ENCODE peak calls at places on chromosomes 11 and 22, in eight cellular contexts. G is gastrocnemius medialis; Z is psoas muscle; A is CD8-positive, alpha-beta T cell; R is SK-N-SH; S is endodermal cell; V is A549; K is CD4-positive, alpha-beta memory T cell. X is an unnamed sample. For H3K4me1, the result is how much of the 10 kb centered on the place peaks cover.

GRCh38 chr11:57787920-57788716 is 26.5 kb downstream of the CTNND1 start:
- DNase-seq in G (no peak), Z (no peak), A (no peak), R (no peak), S (peak), V (no peak), K (no peak), X (peak)

GRCh38 chr11:109075976-109076375 is 346.0 kb upstream of the C11orf87 start:
- DNase-seq in G (no peak), Z (no peak), A (no peak), R (no peak), S (no peak), V (no peak), K (no peak), X (peak)

GRCh38 chr22:31124290-31124689 is 1.5 kb downstream of the INPP5J start:
- DNase-seq in G (no peak), Z (no peak), A (no peak), R (no peak), S (peak), V (no peak), K (no peak), X (no peak)

GRCh38 chr11:76856571-76856970 is 4.1 kb upstream of the ACER3 start:
- DNase-seq in G (no peak), Z (no peak), A (no peak), R (no peak), S (no peak), V (no peak), K (no peak), X (no peak)

GRCh38 chr22:36921309-36922096 is 8.1 kb downstream of the CSF2RB start:
- DNase-seq in G (peak), Z (no peak), A (no peak), R (no peak), S (peak), V (no peak), K (no peak), X (no peak)

GRCh38 chr11:65310756-65311155 is 3.9 kb upstream of the CDC42EP2 start:
- DNase-seq in G (no peak), Z (peak), A (no peak), R (no peak), S (no peak), V (no peak), K (no peak), X (no peak)

GRCh38 chr22:17266261-17266971 is 47.2 kb upstream of the ADA2 start:
- DNase-seq in G (peak), Z (peak), A (peak), R (no peak), S (peak), V (no peak), K (peak), X (peak)

GRCh38 chr11:86214710-86215109 is 29.8 kb upstream of the EED start:
- DNase-seq in G (no peak), Z (no peak), A (no peak), R (no peak), S (no peak), V (no peak), K (no peak), X (no peak)

GRCh38 chr11:117662255-117662654 is 134.8 kb downstream of the DSCAML1 start:
- DNase-seq in G (no peak), Z (peak), A (no peak), R (no peak), S (no peak), V (no peak), K (no peak), X (no peak)

GRCh38 chr11:12079726-12080556 is 30.4 kb upstream of the MICAL2 start:
- DNase-seq in G (peak), Z (peak), A (no peak), R (no peak), S (no peak), V (peak), K (no peak), X (no peak)

GRCh38 chr11:73223998-73224730 is 6.1 kb downstream of the P2RY2 start:
- DNase-seq in G (peak), Z (peak), A (no peak), R (peak), S (peak), V (no peak), K (no peak), X (no peak)

GRCh38 chr11:92048415-92048814 is 176.2 kb upstream of the FAT3 start:
- DNase-seq in G (no peak), Z (no peak), A (no peak), R (no peak), S (no peak), V (no peak), K (no peak), X (peak)

GRCh38 chr11:123585206-123585605 is 69.2 kb downstream of the SCN3B start:
- DNase-seq in G (no peak), Z (peak), A (no peak), R (no peak), S (no peak), V (no peak), K (no peak), X (no peak)

GRCh38 chr11:65899356-65900124 is 648 bp downstream of the FOSL1 start:
- DNase-seq in G (no peak), Z (peak), A (peak), R (peak), S (peak), V (peak), K (no peak), X (peak)

GRCh38 chr22:28442264-28442950 is 237.2 kb downstream of the TTC28 start:
- DNase-seq in G (peak), Z (peak), A (peak), R (peak), S (peak), V (no peak), K (peak), X (peak)

GRCh38 chr22:27397948-27398330 is 403.6 kb downstream of the MN1 start:
- DNase-seq in G (peak), Z (peak), A (no peak), R (no peak), S (no peak), V (no peak), K (no peak), X (peak)

GRCh38 chr11:112439614-112440013 is 179.0 kb upstream of the PLET1 start:
- DNase-seq in G (no peak), Z (no peak), A (no peak), R (no peak), S (no peak), V (no peak), K (no peak), X (no peak)

GRCh38 chr22:17381237-17381913 is 12.1 kb downstream of the CECR2 start:
- DNase-seq in G (peak), Z (no peak), A (no peak), R (no peak), S (no peak), V (no peak), K (no peak), X (peak)

GRCh38 chr11:132610791-132611190 is 921.5 kb downstream of the OPCML start:
- DNase-seq in G (no peak), Z (no peak), A (no peak), R (no peak), S (no peak), V (no peak), K (no peak), X (no peak)

GRCh38 chr22:22424210-22424800 is 84.2 kb downstream of the ZNF280B start:
- DNase-seq in G (no peak), Z (no peak), A (no peak), R (no peak), S (peak), V (no peak), K (no peak), X (peak)
- H3K4me1 ChIP-seq in G (under half), Z (under half), A (under half), R (under half), S (under half), V (under half), K (under half), X (under half)

DNA sequence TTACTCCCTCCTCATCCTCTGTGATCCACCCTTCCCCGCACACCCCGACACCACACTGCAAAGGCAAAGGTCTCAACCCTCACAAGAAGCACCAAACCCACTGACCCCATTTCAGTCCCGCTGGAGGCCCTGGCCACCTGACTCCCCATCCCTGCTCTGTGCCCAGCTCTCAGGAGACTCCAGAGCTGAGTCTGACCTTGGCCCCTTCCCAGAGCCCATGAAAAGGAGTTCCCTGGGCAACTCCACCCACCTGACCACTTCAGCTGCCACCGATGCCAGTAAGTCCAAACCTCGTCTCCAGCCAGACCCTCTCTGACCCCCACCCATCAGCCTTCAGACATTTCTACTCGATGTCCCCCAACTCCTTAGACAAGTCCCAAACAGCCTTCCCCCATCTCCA is 45.5 kb downstream of the ARRB1 start:
- DNase-seq in G (no peak), Z (peak), A (no peak), R (no peak), S (no peak), V (no peak), K (no peak), X (no peak)
- H3K27ac ChIP-seq in G (peak), Z (no peak), A (no peak), R (no peak), S (no peak), V (no peak), K (no peak), X (no peak)

DNA sequence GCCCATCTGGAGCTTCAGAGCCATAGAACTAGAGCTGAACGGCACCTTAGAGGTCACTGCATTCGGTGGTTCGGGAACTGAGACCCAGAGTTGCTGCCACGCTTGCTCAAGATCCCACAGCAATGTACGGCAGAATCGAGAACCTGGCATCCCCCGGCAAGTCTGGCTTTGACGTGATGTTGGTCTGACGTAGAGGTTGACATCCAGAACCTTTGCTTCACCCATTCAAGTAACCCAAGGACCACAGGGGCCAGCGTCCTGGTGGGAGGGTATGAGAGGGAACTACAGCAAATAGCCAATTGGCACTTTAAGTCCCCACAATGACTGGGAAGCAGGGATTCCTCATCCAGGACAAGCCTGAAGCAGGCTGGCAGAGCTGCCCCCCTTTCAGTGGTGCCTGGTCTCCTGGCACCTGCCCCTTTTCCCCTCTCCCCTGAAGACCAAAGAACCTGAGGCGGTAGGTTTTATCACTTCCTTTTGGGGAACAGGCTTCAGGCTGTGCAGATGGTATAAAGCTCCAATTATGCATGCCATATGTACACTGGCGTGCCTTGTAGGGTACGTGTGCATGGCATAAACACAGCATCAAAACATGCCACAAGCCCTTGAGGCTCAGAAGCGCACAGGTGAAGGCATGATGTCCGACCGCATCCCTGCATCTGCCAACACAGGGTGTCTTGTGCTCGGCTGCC is 15.3 kb upstream of the TEF start:
- DNase-seq in G (no peak), Z (no peak), A (no peak), R (no peak), S (no peak), V (no peak), K (no peak), X (no peak)
- H3K4me3 ChIP-seq in G (peak), Z (peak), A (no peak), R (peak), S (no peak), V (no peak), K (no peak), X (no peak)

GRCh38 chr11:120381401-120381800 is 45.2 kb downstream of the ARHGEF12 start:
- DNase-seq in G (no peak), Z (no peak), A (no peak), R (no peak), S (no peak), V (no peak), K (no peak), X (no peak)
- H3K4me1 ChIP-seq in G (half or more), Z (half or more), A (under half), R (under half), S (under half), V (under half), K (under half), X (under half)

DNA sequence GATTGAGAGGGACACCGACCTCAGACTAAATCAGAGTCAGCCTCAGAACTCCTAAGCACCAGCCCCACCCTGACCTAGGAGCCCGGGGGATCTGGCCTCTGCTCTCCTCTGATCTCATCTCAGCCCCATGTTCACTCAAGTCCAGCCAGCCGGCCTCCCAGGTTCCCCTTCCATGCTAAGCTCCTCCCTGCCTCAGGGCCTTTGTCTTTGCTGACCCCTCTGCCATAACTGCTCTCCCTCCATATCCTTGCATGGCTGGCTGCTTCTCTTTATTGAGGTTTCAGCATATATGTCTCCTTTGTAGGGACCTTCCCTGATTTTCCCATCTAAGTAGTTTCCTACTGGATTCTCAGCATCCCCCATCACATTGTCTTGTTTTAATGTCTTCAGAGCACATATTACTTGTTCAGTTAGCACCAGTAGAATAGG is 780 bp upstream of the SLC15A3 start:
- DNase-seq in G (no peak), Z (no peak), A (no peak), R (no peak), S (no peak), V (no peak), K (no peak), X (no peak)
- H3K27ac ChIP-seq in G (peak), Z (peak), A (no peak), R (no peak), S (no peak), V (no peak), K (no peak), X (no peak)

GRCh38 chr22:50183141-50183971 is 2.4 kb upstream of the TRABD start:
- DNase-seq in G (no peak), Z (peak), A (no peak), R (no peak), S (no peak), V (no peak), K (no peak), X (no peak)

GRCh38 chr22:50185384-50186087 is at the start of gene TRABD:
- DNase-seq in G (peak), Z (peak), A (peak), R (peak), S (peak), V (peak), K (peak), X (peak)

GRCh38 chr22:50182176-50183081 is 3.3 kb upstream of the TRABD start:
- DNase-seq in G (no peak), Z (peak), A (no peak), R (no peak), S (no peak), V (no peak), K (no peak), X (no peak)

GRCh38 chr22:50184541-50185383 is 951 bp upstream of the TRABD start:
- DNase-seq in G (no peak), Z (peak), A (no peak), R (no peak), S (peak), V (no peak), K (no peak), X (no peak)

DNA sequence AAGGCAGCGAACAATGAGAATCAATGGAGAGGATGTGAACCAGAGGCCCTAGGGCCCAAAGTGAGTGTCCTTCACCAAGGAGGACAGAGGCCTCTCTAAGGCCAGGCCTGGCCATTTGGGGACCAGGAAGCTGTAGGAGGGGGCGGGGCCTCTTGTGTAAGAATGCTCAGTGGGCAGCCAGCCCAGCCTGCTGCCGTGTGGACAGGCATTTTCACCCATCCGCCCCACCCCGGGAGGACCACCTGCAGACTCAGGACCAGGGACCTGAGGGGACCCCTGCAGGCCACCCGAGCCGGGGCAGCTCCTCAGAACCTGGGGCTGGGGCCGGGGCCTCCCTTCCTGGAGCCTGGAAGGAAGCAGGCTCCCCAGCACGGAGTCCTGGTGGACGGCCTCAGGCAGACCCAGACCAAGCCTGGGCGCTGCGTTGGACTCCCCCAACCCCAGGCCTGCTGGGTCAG is 1.7 kb upstream of the TRABD start:
- DNase-seq in G (no peak), Z (peak), A (no peak), R (no peak), S (peak), V (no peak), K (no peak), X (peak)
- H3K4me3 ChIP-seq in G (no peak), Z (no peak), A (no peak), R (no peak), S (no peak), V (no peak), K (no peak), X (no peak)

GRCh38 chr11:2392241-2392959 is 8.2 kb upstream of the TSSC4 start:
- DNase-seq in G (no peak), Z (no peak), A (no peak), R (no peak), S (no peak), V (no peak), K (no peak), X (no peak)
- H3K4me1 ChIP-seq in G (under half), Z (under half), A (under half), R (under half), S (under half), V (under half), K (under half), X (under half)

DNA sequence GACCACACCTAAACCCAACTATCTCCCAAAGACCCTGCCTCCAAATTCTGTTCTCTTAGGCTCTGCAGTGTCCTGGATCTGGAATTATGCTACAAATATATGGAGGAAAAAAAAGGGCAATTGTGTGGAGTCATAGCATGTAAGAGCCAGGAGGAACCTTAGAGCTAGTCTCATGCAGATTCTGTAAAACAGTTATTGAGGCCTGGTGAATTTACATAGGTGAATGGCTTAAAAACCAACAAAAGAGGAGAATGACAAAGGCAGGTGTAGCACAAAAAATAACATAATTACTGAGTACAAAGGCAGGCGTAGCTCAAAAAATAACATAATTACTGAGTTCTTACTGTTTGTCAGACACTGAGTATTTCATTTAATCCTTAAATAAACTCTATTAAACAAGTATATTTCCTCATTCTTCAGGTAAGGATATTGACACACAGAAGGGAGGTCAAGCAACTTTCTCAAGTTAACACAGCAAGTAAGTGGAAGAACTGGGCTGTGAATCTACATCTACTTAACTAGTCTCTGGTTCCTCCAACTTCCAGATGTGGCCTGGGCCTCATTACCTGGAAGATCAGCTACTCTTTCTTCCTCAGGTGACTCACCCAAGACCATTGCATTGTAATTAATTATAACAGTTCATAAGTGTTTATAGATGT is 938.9 kb upstream of the TENM4 start:
- DNase-seq in G (no peak), Z (no peak), A (no peak), R (no peak), S (no peak), V (no peak), K (no peak), X (no peak)
- H3K27ac ChIP-seq in G (no peak), Z (no peak), A (no peak), R (no peak), S (no peak), V (no peak), K (no peak), X (no peak)

GRCh38 chr11:35359321-35360058 is 59.9 kb downstream of the SLC1A2 start:
- DNase-seq in G (no peak), Z (no peak), A (no peak), R (no peak), S (no peak), V (no peak), K (no peak), X (no peak)
- H3K4me3 ChIP-seq in G (no peak), Z (no peak), A (no peak), R (no peak), S (no peak), V (no peak), K (no peak), X (no peak)

GRCh38 chr22:45504703-45505341 is 2.1 kb downstream of the FBLN1 start:
- DNase-seq in G (no peak), Z (peak), A (no peak), R (peak), S (peak), V (no peak), K (no peak), X (peak)

GRCh38 chr22:45505991-45506743 is 3.5 kb downstream of the FBLN1 start:
- DNase-seq in G (no peak), Z (no peak), A (no peak), R (no peak), S (peak), V (no peak), K (no peak), X (no peak)

GRCh38 chr22:45503071-45503815 is 560 bp downstream of the FBLN1 start:
- DNase-seq in G (no peak), Z (no peak), A (no peak), R (peak), S (peak), V (no peak), K (no peak), X (no peak)

GRCh38 chr22:45502215-45503070 is at the start of gene FBLN1:
- DNase-seq in G (no peak), Z (peak), A (no peak), R (peak), S (peak), V (peak), K (no peak), X (peak)

GRCh38 chr22:45503816-45504702 is 1.4 kb downstream of the FBLN1 start:
- DNase-seq in G (no peak), Z (no peak), A (no peak), R (peak), S (peak), V (no peak), K (no peak), X (peak)
- H3K4me1 ChIP-seq in G (under half), Z (under half), A (under half), R (under half), S (under half), V (under half), K (under half), X (under half)